ENCODE peak calls at places on chromosome 11, in seven cellular contexts. One of them, this sample, is unnamed.

GRCh38 chr11:13487661-13488030 is 8.2 kb downstream of the PTH start:
- DNase-seq in WTC11: peak; percentile 28
- DNase-seq in HCT116: peak; percentile 8
- DNase-seq in chondrocyte: no peak
- DNase-seq in A549: peak; percentile 49
- DNase-seq in lower lobe of right lung: no peak
- DNase-seq in astrocyte of the spinal cord: no peak
- DNase-seq in this sample: no peak

GRCh38 chr11:105611837-105612480 is 2.1 kb downstream of the GRIA4 start:
- DNase-seq in HCT116: no peak
- DNase-seq in A549: no peak
- DNase-seq in astrocyte of the spinal cord: no peak
- DNase-seq in lower lobe of right lung: no peak
- DNase-seq in WTC11: no peak
- DNase-seq in chondrocyte: no peak
- DNase-seq in this sample: no peak

GRCh38 chr11:102313225-102313940 is 3.9 kb upstream of the BIRC3 start:
- DNase-seq in lower lobe of right lung: no peak
- DNase-seq in WTC11: no peak
- DNase-seq in HCT116: no peak
- DNase-seq in A549: no peak
- DNase-seq in astrocyte of the spinal cord: peak; percentile 33
- DNase-seq in chondrocyte: no peak
- DNase-seq in this sample: no peak

GRCh38 chr11:47656284-47656915 is 14.0 kb upstream of the MTCH2 start:
- DNase-seq in chondrocyte: no peak
- DNase-seq in HCT116: no peak
- DNase-seq in WTC11: no peak
- DNase-seq in astrocyte of the spinal cord: no peak
- DNase-seq in A549: no peak
- DNase-seq in lower lobe of right lung: no peak
- DNase-seq in this sample: no peak

GRCh38 chr11:119478711-119479285 is 55.8 kb upstream of the THY1 start:
- DNase-seq in lower lobe of right lung: no peak
- DNase-seq in HCT116: no peak
- DNase-seq in A549: no peak
- DNase-seq in astrocyte of the spinal cord: no peak
- DNase-seq in WTC11: no peak
- DNase-seq in chondrocyte: no peak
- DNase-seq in this sample: no peak

GRCh38 chr11:115585361-115586024 is 81.3 kb upstream of the CADM1 start:
- DNase-seq in lower lobe of right lung: no peak
- DNase-seq in chondrocyte: no peak
- DNase-seq in WTC11: no peak
- DNase-seq in astrocyte of the spinal cord: no peak
- DNase-seq in HCT116: no peak
- DNase-seq in A549: no peak
- DNase-seq in this sample: no peak

GRCh38 chr11:1237851-1238250 is 15.0 kb downstream of the MUC5B start:
- DNase-seq in WTC11: no peak
- DNase-seq in chondrocyte: peak; percentile 82
- DNase-seq in HCT116: no peak
- DNase-seq in astrocyte of the spinal cord: no peak
- DNase-seq in lower lobe of right lung: no peak
- DNase-seq in A549: no peak
- DNase-seq in this sample: no peak

GRCh38 chr11:57566035-57566504 is 1.4 kb downstream of the UBE2L6 start:
- DNase-seq in HCT116: no peak
- DNase-seq in A549: no peak
- DNase-seq in astrocyte of the spinal cord: peak; percentile 64
- DNase-seq in chondrocyte: no peak
- DNase-seq in lower lobe of right lung: no peak
- DNase-seq in WTC11: no peak
- DNase-seq in this sample: no peak

GRCh38 chr11:47355283-47356128 is 3.0 kb upstream of the MYBPC3 start:
- DNase-seq in astrocyte of the spinal cord: peak; percentile 88
- DNase-seq in chondrocyte: no peak
- DNase-seq in lower lobe of right lung: peak; percentile 96
- DNase-seq in HCT116: peak; percentile 92
- DNase-seq in WTC11: peak; percentile 99
- DNase-seq in A549: peak; percentile 89
- DNase-seq in this sample: peak; percentile 97

DNA sequence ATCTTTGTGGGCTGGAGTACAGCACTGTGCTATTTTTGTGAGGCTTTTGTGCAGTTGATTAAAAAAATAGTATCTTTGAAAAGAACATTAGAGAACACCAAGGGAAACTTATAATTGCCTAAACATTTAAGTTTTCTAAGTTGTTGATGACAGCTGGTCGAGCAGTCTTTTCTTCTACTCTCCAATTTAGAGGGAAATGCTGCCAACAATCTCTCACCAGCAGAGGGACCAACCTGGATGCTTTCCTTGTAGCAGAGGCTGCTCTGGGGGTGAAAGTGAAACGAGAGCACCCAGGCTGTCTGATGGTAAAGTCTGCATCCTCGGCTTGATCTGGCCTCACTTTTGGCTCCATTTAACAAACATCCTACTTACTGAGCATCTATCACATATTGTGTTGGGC is 1286.5 kb upstream of the TENM4 start:
- DNase-seq in chondrocyte: no peak
- DNase-seq in lower lobe of right lung: no peak
- DNase-seq in astrocyte of the spinal cord: no peak
- DNase-seq in HCT116: no peak
- DNase-seq in WTC11: peak; percentile 43
- DNase-seq in A549: no peak
- DNase-seq in this sample: no peak
- TF ChIP-seq CTCF in chondrocyte: no peak
- TF ChIP-seq CTCF in lower lobe of right lung: no peak
- TF ChIP-seq CTCF in astrocyte of the spinal cord: peak; percentile 35
- TF ChIP-seq CTCF in HCT116: no peak
- TF ChIP-seq CTCF in WTC11: no peak
- TF ChIP-seq CTCF in A549: no peak
- TF ChIP-seq CTCF in this sample: peak; percentile 30

DNA sequence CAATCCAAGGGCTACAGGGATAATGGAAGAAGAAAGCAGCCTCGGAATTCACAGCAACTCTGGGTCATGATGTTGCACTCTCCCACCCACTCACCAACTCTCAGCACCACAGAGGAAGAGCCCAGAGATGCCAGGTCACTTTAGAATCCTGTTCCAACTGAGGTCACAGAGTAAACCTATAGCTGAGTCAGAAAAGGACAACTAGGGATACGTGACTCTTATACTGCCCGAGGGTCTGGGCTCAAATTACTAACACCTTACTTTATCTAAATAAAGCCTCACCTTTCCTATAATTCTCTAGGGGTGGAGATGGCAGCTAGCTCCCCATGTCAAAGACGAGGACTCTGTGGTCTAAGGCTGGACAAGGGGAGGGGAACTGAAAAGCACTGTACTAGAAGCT is 24.6 kb downstream of the IL18BP start:
- DNase-seq in A549: no peak
- DNase-seq in astrocyte of the spinal cord: no peak
- DNase-seq in HCT116: no peak
- DNase-seq in WTC11: no peak
- DNase-seq in lower lobe of right lung: no peak
- DNase-seq in chondrocyte: no peak
- DNase-seq in this sample: no peak
- TF ChIP-seq CTCF in A549: no peak
- TF ChIP-seq CTCF in astrocyte of the spinal cord: no peak
- TF ChIP-seq CTCF in HCT116: no peak
- TF ChIP-seq CTCF in WTC11: no peak
- TF ChIP-seq CTCF in lower lobe of right lung: no peak
- TF ChIP-seq CTCF in chondrocyte: no peak
- TF ChIP-seq CTCF in this sample: no peak

GRCh38 chr11:86639172-86639571 is 33.2 kb downstream of the ME3 start:
- DNase-seq in WTC11: no peak
- DNase-seq in HCT116: no peak
- DNase-seq in A549: no peak
- DNase-seq in astrocyte of the spinal cord: no peak
- DNase-seq in chondrocyte: no peak
- DNase-seq in lower lobe of right lung: no peak
- DNase-seq in this sample: no peak

GRCh38 chr11:86644291-86644690 is 28.1 kb downstream of the ME3 start:
- DNase-seq in WTC11: no peak
- DNase-seq in astrocyte of the spinal cord: peak; percentile 70
- DNase-seq in lower lobe of right lung: no peak
- DNase-seq in chondrocyte: no peak
- DNase-seq in HCT116: no peak
- DNase-seq in A549: no peak
- DNase-seq in this sample: no peak

GRCh38 chr11:86638673-86639072 is 33.7 kb downstream of the ME3 start:
- DNase-seq in lower lobe of right lung: no peak
- DNase-seq in astrocyte of the spinal cord: no peak
- DNase-seq in chondrocyte: no peak
- DNase-seq in A549: no peak
- DNase-seq in HCT116: no peak
- DNase-seq in WTC11: no peak
- DNase-seq in this sample: no peak

GRCh38 chr11:86637976-86638375 is 34.4 kb downstream of the ME3 start:
- DNase-seq in lower lobe of right lung: no peak
- DNase-seq in chondrocyte: no peak
- DNase-seq in astrocyte of the spinal cord: peak; percentile 87
- DNase-seq in WTC11: no peak
- DNase-seq in A549: no peak
- DNase-seq in HCT116: no peak
- DNase-seq in this sample: no peak

GRCh38 chr11:86641537-86642270 is 30.7 kb downstream of the ME3 start:
- DNase-seq in WTC11: no peak
- DNase-seq in HCT116: no peak
- DNase-seq in lower lobe of right lung: no peak
- DNase-seq in astrocyte of the spinal cord: no peak
- DNase-seq in chondrocyte: no peak
- DNase-seq in A549: no peak
- DNase-seq in this sample: no peak
- TF ChIP-seq CTCF in WTC11: no peak
- TF ChIP-seq CTCF in HCT116: no peak
- TF ChIP-seq CTCF in lower lobe of right lung: no peak
- TF ChIP-seq CTCF in astrocyte of the spinal cord: no peak
- TF ChIP-seq CTCF in chondrocyte: peak; percentile 41
- TF ChIP-seq CTCF in A549: no peak
- TF ChIP-seq CTCF in this sample: no peak

DNA sequence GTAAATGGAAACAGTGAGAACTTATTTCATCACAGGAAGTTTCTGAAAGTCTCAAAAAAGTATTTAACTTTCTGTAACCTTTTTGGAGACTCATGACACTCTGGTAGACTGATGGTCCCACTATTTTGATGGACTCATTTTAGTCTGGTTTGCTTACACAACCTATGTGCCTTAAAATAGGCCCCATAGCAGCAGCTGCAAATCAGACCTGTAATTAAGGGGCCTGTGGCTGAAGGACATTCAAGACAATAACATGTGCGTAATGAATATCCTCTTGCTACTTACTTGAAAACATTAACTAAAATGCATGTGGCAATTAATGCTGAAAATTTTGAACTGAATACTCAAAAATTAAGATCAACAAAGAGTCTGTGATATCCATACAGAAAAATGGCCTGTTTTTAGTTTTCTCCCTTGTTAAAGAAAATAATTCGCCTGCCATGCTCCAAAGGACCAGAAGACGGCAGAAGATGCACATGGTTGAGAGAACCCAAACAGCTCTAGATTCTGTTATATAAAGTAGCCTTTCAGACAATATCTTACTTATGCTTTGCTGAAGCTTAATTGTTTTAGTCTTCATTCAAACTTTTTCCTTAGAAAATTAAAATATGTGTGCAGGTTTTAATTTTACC is 568.5 kb downstream of the KCNA4 start:
- DNase-seq in lower lobe of right lung: no peak
- DNase-seq in astrocyte of the spinal cord: peak; percentile 58
- DNase-seq in chondrocyte: no peak
- DNase-seq in WTC11: peak; percentile 13
- DNase-seq in A549: peak; percentile 13
- DNase-seq in HCT116: peak; percentile 2
- DNase-seq in this sample: no peak
- TF ChIP-seq CTCF in lower lobe of right lung: peak; percentile 49
- TF ChIP-seq CTCF in astrocyte of the spinal cord: peak; percentile 75
- TF ChIP-seq CTCF in chondrocyte: peak; percentile 81
- TF ChIP-seq CTCF in WTC11: peak; percentile 39
- TF ChIP-seq CTCF in A549: peak; percentile 56
- TF ChIP-seq CTCF in HCT116: peak; percentile 14
- TF ChIP-seq CTCF in this sample: peak; percentile 48

GRCh38 chr11:129766858-129767604 is 48.6 kb upstream of the TMEM45B start:
- DNase-seq in lower lobe of right lung: no peak
- DNase-seq in chondrocyte: no peak
- DNase-seq in A549: no peak
- DNase-seq in astrocyte of the spinal cord: peak; percentile 20
- DNase-seq in HCT116: peak; percentile 44
- DNase-seq in WTC11: peak; percentile 70
- DNase-seq in this sample: no peak
- TF ChIP-seq CTCF in lower lobe of right lung: peak; percentile 40
- TF ChIP-seq CTCF in chondrocyte: peak; percentile 82
- TF ChIP-seq CTCF in A549: peak; percentile 44
- TF ChIP-seq CTCF in astrocyte of the spinal cord: peak; percentile 69
- TF ChIP-seq CTCF in HCT116: peak; percentile 61
- TF ChIP-seq CTCF in WTC11: no peak
- TF ChIP-seq CTCF in this sample: peak; percentile 65

DNA sequence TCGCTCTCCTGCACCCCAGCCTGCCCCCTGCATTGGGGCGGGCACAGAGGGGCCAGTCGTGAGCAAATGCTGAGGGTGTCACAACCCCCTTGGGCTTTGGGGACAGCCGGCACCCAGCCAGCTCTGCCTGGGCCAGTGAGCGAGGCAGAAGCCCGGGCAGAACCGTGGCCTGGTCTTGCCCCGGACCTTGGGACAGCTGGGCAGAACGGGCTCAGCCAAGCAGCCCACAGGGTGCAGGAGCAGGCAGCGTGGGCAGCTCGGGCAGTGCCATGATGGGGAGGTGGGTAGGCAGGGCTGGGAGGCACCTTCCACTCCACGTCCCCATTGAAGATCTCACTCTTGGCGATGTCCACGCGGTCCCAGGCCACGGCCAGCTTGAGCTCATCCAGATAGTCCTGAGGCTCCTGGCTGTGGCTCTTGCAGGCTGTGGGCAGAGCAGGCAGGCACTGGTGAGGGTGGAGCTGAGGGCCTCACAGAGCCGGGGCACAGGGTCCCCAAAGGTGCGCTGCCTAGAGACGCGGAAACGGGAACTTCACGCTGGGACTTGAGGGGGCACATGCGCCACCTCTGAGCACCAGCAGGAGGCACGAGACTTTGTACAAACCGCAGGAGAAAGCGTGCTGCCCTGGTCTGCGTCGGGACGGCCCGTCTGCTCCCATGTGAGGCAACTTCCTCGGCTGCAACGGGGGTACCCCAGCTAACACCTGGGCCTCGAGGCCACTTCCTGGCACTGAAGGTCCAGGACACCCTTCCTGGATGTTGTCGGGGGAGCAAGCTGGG is 15.2 kb downstream of the TSSC4 start:
- DNase-seq in lower lobe of right lung: no peak
- DNase-seq in WTC11: no peak
- DNase-seq in A549: no peak
- DNase-seq in chondrocyte: no peak
- DNase-seq in HCT116: no peak
- DNase-seq in astrocyte of the spinal cord: no peak
- DNase-seq in this sample: no peak
- TF ChIP-seq CTCF in lower lobe of right lung: no peak
- TF ChIP-seq CTCF in WTC11: peak; percentile 24
- TF ChIP-seq CTCF in A549: no peak
- TF ChIP-seq CTCF in chondrocyte: no peak
- TF ChIP-seq CTCF in HCT116: peak; percentile 32
- TF ChIP-seq CTCF in astrocyte of the spinal cord: peak; percentile 2
- TF ChIP-seq CTCF in this sample: no peak

This sample was measured in LNCaP clone FGC.